ENCODE peak calls at places on chromosomes 11 and 22, in seven cellular contexts. Z is body of pancreas, Y is right lobe of liver, H is K562, O is GM12891, C is HCT116, K is IMR-90. A is an unnamed sample.

GRCh38 chr11:94869186-94869585 is 101.0 kb downstream of the AMOTL1 start:
- DNase-seq in Y (no peak), H (no peak), O (no peak), Z (no peak), C (no peak), K (no peak), A (no peak)

GRCh38 chr22:38921801-38922200 is 35.6 kb upstream of the APOBEC3A start:
- DNase-seq in C (no peak), Z (no peak), O (no peak), K (no peak), H (peak; percentile 11), Y (no peak), A (no peak)

GRCh38 chr11:85798361-85798760 is 12.6 kb downstream of the SYTL2 start:
- DNase-seq in K (no peak), C (no peak), H (no peak), Z (no peak), O (no peak), Y (no peak), A (no peak)

GRCh38 chr22:37778370-37779009 is 29.2 kb upstream of the GCAT start:
- DNase-seq in H (no peak), Z (no peak), O (no peak), C (no peak), Y (no peak), K (no peak), A (no peak)

GRCh38 chr22:30160926-30161546 is 80.8 kb downstream of the HORMAD2 start:
- DNase-seq in Z (no peak), C (no peak), K (no peak), Y (no peak), H (no peak), O (no peak), A (no peak)

GRCh38 chr11:109808569-109808968 is 284.6 kb upstream of the ZC3H12C start:
- DNase-seq in K (peak; percentile 51), Z (no peak), C (no peak), Y (no peak), H (peak; percentile 20), O (no peak), A (no peak)

GRCh38 chr11:13896990-13897353 is 65.6 kb upstream of the SPON1 start:
- DNase-seq in Y (no peak), O (no peak), H (no peak), C (no peak), K (no peak), Z (no peak), A (no peak)

GRCh38 chr11:94731921-94732601 is 36.1 kb upstream of the AMOTL1 start:
- DNase-seq in H (peak; percentile 88), Y (no peak), C (no peak), K (peak; percentile 91), O (no peak), Z (no peak), A (no peak)

GRCh38 chr11:95678988-95679387 is 110.6 kb downstream of the FAM76B start:
- DNase-seq in C (no peak), Y (no peak), Z (no peak), H (no peak), O (no peak), K (no peak), A (no peak)

GRCh38 chr11:119109843-119110242 is 2.7 kb downstream of the C2CD2L start:
- DNase-seq in H (no peak), O (no peak), Y (no peak), C (no peak), Z (no peak), K (no peak), A (no peak)

GRCh38 chr11:68396526-68396925 is 64.0 kb upstream of the PPP6R3 start:
- DNase-seq in O (no peak), C (no peak), H (no peak), Y (no peak), Z (no peak), K (no peak), A (no peak)

GRCh38 chr11:125569913-125570621 is 790 bp downstream of the EI24 start:
- DNase-seq in C (no peak), O (no peak), H (peak; percentile 32), Z (peak; percentile 76), K (peak; percentile 18), Y (no peak), A (no peak)

GRCh38 chr11:64271339-64272132 is 12.9 kb downstream of the BAD start:
- DNase-seq in Y (peak; percentile 92), K (peak; percentile 92), Z (peak; percentile 95), C (no peak), H (peak; percentile 95), O (peak; percentile 71), A (no peak)
- TF ChIP-seq POLR2A in Y (peak; percentile 43), K (peak; percentile 62), Z (no peak), C (no peak), H (peak; percentile 73), O (peak; percentile 90), A (no peak)

DNA sequence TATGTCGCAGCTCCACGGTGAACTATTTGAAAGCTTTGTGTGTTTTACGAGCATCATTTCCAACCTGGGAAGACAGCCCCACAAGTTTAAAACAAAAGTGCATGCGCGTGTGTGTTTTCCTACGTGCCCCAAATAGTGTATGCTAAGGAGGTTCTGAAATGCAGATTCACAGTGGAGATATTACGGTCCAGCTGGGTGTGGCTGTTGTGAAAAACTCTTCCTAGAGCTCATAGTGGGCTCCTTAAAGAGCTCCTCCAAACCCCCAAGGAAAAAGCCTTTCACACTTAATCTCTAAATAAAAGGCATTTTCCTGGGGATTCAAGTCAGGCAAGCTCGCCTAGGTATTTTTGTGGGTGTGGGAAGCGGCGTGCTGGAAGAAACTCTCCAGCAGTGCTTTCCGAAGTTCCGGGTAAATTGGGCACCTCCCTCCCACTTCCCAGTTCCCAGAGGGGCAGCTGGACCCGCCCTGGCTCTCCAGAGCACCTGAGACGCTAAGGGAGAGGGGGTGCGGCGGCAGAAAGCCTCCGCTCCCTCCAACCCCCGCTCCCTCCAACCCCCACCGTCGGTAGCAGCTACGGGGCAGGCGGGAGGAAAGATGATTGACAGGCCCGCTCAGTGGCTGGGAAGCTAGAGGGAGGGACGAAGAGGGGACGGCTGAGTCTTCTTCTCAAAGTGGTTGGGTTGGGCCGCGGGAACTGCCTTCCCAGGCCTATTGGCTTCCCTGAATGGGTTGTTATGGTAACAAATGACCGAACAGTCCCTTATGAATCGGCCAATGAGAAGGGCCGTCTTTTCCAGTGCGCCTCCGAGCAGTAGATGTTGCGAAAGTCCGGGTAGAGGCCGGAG is 558 bp upstream of the PCF11 start:
- DNase-seq in C (peak; percentile 99), K (peak; percentile 100), Z (peak; percentile 100), O (peak; percentile 80), Y (peak; percentile 99), H (peak; percentile 99), A (peak; percentile 91)
- TF ChIP-seq POLR2A in C (peak; percentile 56), K (no peak), Z (peak; percentile 44), O (no peak), Y (peak; percentile 49), H (peak; percentile 49), A (peak; percentile 62)

GRCh38 chr11:133955091-133955846 is 1.5 kb downstream of the IGSF9B start:
- DNase-seq in O (no peak), K (no peak), C (no peak), Y (no peak), H (no peak), Z (peak; percentile 33), A (no peak)

GRCh38 chr11:133955945-133956421 is 785 bp downstream of the IGSF9B start:
- DNase-seq in H (no peak), O (no peak), K (no peak), C (no peak), Y (no peak), Z (no peak), A (no peak)

GRCh38 chr11:133953999-133954398 is 2.8 kb downstream of the IGSF9B start:
- DNase-seq in Z (no peak), H (no peak), C (no peak), K (no peak), Y (no peak), O (no peak), A (no peak)

GRCh38 chr11:133957926-133958325 is 1.2 kb upstream of the IGSF9B start:
- DNase-seq in C (no peak), Z (no peak), Y (no peak), K (no peak), O (no peak), H (no peak), A (no peak)

GRCh38 chr11:133956650-133957633 is at the start of gene IGSF9B:
- DNase-seq in H (no peak), C (peak; percentile 67), O (peak; percentile 100), Z (peak; percentile 88), K (peak; percentile 45), Y (peak; percentile 87), A (peak; percentile 97)
- TF ChIP-seq POLR2A in H (no peak), C (peak; percentile 52), O (no peak), Z (peak; percentile 14), K (no peak), Y (no peak), A (peak; percentile 22)

GRCh38 chr11:34438529-34439507 is at the start of gene CAT:
- DNase-seq in Y (peak; percentile 99), O (peak; percentile 91), Z (peak; percentile 98), H (peak; percentile 99), C (peak; percentile 94), K (peak; percentile 97), A (peak; percentile 90)
- TF ChIP-seq POLR2A in Y (peak; percentile 84), O (peak; percentile 41), Z (peak; percentile 90), H (peak; percentile 89), C (peak; percentile 69), K (peak; percentile 45), A (peak; percentile 90)

GRCh38 chr11:121464352-121464946 is 11.7 kb upstream of the SORL1-AS1 start:
- DNase-seq in Y (no peak), C (peak; percentile 81), O (no peak), Z (peak; percentile 60), H (peak; percentile 16), K (peak; percentile 94), A (peak; percentile 56)
- TF ChIP-seq POLR2A in Y (peak; percentile 22), C (no peak), O (peak; percentile 59), Z (no peak), H (no peak), K (no peak), A (no peak)

DNA sequence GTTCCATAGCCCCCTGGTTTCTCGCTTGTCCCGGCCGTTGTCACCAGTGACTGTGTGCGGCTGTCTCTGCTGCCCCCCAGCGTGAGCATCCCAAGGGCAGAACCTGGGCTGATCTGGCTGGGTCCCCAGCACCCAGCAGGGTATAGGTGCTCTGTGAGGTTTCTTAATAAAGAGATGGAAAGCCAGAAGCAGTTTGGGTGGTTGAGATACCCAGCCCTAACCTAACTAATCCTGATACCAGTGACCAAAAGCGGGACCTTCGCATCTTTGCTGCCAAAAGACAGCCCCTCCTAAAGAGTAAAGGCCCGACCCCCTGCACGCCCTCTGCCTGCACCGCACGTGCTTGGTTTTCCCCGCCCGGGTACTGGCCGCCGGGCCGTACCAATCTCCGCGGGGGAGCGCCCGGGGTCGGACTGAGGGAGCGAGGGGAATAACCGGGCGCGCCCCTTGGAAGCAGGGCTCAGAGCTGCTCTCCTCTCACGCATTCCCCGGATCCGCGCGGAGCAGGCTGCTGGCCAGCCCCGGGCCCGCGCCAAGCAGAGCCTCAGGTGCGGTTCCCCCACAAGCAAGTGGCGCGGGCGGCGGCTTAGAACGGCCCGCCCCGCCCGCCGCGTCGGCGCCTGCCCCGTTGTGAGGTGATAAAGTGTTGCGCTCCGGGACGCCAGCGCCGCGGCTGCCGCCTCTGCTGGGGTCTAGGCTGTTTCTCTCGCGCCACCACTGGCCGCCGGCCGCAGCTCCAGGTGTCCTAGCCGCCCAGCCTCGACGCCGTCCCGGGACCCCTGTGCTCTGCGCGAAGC is at the start of gene DGAT2:
- DNase-seq in C (peak; percentile 47), O (peak; percentile 91), H (peak; percentile 94), Z (peak; percentile 67), Y (peak; percentile 90), K (peak; percentile 42), A (peak; percentile 81)
- TF ChIP-seq POLR2A in C (no peak), O (no peak), H (no peak), Z (no peak), Y (peak; percentile 89), K (no peak), A (peak; percentile 49)

GRCh38 chr22:23716811-23717801 is 26.3 kb downstream of the RGL4 start:
- DNase-seq in O (peak; percentile 96), K (peak; percentile 85), C (peak; percentile 75), H (peak; percentile 92), Y (peak; percentile 90), Z (peak; percentile 85), A (peak; percentile 72)
- TF ChIP-seq POLR2A in O (peak; percentile 68), K (peak; percentile 62), C (peak; percentile 86), H (peak; percentile 78), Y (peak; percentile 70), Z (peak; percentile 81), A (peak; percentile 81)

A was measured in H54.